ENCODE peak calls at places on chromosomes 3 and 15, in four cellular contexts. One of them, this sample, is unnamed.
A peak's percentile ranks its signal among the peaks of the same experiment; 100 is the strongest.

GRCh38 chr3:21750831-21751391 is at the start of gene ZNF385D:
- DNase-seq in uterus: peak; percentile 41
- DNase-seq in WERI-Rb-1: peak; percentile 67
- DNase-seq in testis: peak; percentile 75
- DNase-seq in this sample: peak; percentile 7

GRCh38 chr3:32374788-32375595 is 16.7 kb upstream of the CMTM7 start:
- DNase-seq in WERI-Rb-1: peak; percentile 59
- DNase-seq in testis: peak; percentile 86
- DNase-seq in uterus: peak; percentile 65
- DNase-seq in this sample: peak; percentile 47

GRCh38 chr3:7682822-7683229 is 818.8 kb upstream of the LMCD1 start:
- DNase-seq in testis: peak; percentile 57
- DNase-seq in uterus: no peak
- DNase-seq in WERI-Rb-1: no peak
- DNase-seq in this sample: no peak

GRCh38 chr15:70095387-70096214 is 2.1 kb downstream of the TLE3 start:
- DNase-seq in uterus: no peak
- DNase-seq in testis: peak; percentile 32
- DNase-seq in WERI-Rb-1: peak; percentile 57
- DNase-seq in this sample: no peak

GRCh38 chr3:61158676-61159075 is 92.6 kb downstream of the FHIT start:
- DNase-seq in testis: no peak
- DNase-seq in WERI-Rb-1: no peak
- DNase-seq in uterus: no peak
- DNase-seq in this sample: no peak

GRCh38 chr3:188974856-188975611 is 196.7 kb upstream of the TPRG1 start:
- DNase-seq in testis: no peak
- DNase-seq in WERI-Rb-1: no peak
- DNase-seq in uterus: peak; percentile 33
- DNase-seq in this sample: no peak

GRCh38 chr15:28456476-28457395 is 76.0 kb downstream of the GOLGA8G start:
- DNase-seq in uterus: no peak
- DNase-seq in testis: peak; percentile 16
- DNase-seq in WERI-Rb-1: peak; percentile 10
- DNase-seq in this sample: no peak

GRCh38 chr15:80750591-80750990 is 28.6 kb upstream of the CEMIP start:
- DNase-seq in WERI-Rb-1: no peak
- DNase-seq in testis: no peak
- DNase-seq in uterus: no peak
- DNase-seq in this sample: no peak

GRCh38 chr3:55988905-55989304 is 479.4 kb downstream of the ERC2 start:
- DNase-seq in uterus: no peak
- DNase-seq in WERI-Rb-1: no peak
- DNase-seq in testis: no peak
- DNase-seq in this sample: no peak

GRCh38 chr3:187015903-187016638 is 85.7 kb downstream of the ST6GAL1 start:
- DNase-seq in uterus: no peak
- DNase-seq in WERI-Rb-1: no peak
- DNase-seq in testis: no peak
- DNase-seq in this sample: no peak

GRCh38 chr15:69798481-69799315 is 299.0 kb downstream of the TLE3 start:
- DNase-seq in WERI-Rb-1: no peak
- DNase-seq in uterus: no peak
- DNase-seq in testis: no peak
- DNase-seq in this sample: no peak

GRCh38 chr3:69201658-69202057 is 79.3 kb upstream of the LMOD3 start:
- DNase-seq in uterus: no peak
- DNase-seq in testis: no peak
- DNase-seq in WERI-Rb-1: no peak
- DNase-seq in this sample: no peak

GRCh38 chr3:13025090-13025489 is 48.1 kb downstream of the IQSEC1 start:
- DNase-seq in WERI-Rb-1: no peak
- DNase-seq in testis: no peak
- DNase-seq in uterus: no peak
- DNase-seq in this sample: no peak

GRCh38 chr15:67524235-67524634 is 3.3 kb downstream of the C15orf61 start:
- DNase-seq in testis: no peak
- DNase-seq in uterus: no peak
- DNase-seq in WERI-Rb-1: no peak
- DNase-seq in this sample: no peak

GRCh38 chr15:98900382-98900781 is 107.2 kb downstream of the PGPEP1L start:
- DNase-seq in uterus: no peak
- DNase-seq in testis: peak; percentile 40
- DNase-seq in WERI-Rb-1: no peak
- DNase-seq in this sample: no peak
- H3K4me3 ChIP-seq in uterus: no peak overlapping the region
- H3K4me3 ChIP-seq in testis: no peak overlapping the region
- H3K4me3 ChIP-seq in WERI-Rb-1: no peak overlapping the region
- H3K4me3 ChIP-seq in this sample: no peak overlapping the region

GRCh38 chr3:5732081-5732480 is 544.6 kb downstream of the EDEM1 start:
- DNase-seq in WERI-Rb-1: no peak
- DNase-seq in uterus: no peak
- DNase-seq in testis: no peak
- DNase-seq in this sample: no peak

GRCh38 chr3:5731100-5731499 is 543.6 kb downstream of the EDEM1 start:
- DNase-seq in testis: peak; percentile 33
- DNase-seq in uterus: no peak
- DNase-seq in WERI-Rb-1: no peak
- DNase-seq in this sample: no peak

GRCh38 chr3:5726618-5727017 is 539.1 kb downstream of the EDEM1 start:
- DNase-seq in testis: no peak
- DNase-seq in uterus: no peak
- DNase-seq in WERI-Rb-1: no peak
- DNase-seq in this sample: no peak

GRCh38 chr3:5728085-5728484 is 540.6 kb downstream of the EDEM1 start:
- DNase-seq in testis: no peak
- DNase-seq in uterus: no peak
- DNase-seq in WERI-Rb-1: no peak
- DNase-seq in this sample: no peak

DNA sequence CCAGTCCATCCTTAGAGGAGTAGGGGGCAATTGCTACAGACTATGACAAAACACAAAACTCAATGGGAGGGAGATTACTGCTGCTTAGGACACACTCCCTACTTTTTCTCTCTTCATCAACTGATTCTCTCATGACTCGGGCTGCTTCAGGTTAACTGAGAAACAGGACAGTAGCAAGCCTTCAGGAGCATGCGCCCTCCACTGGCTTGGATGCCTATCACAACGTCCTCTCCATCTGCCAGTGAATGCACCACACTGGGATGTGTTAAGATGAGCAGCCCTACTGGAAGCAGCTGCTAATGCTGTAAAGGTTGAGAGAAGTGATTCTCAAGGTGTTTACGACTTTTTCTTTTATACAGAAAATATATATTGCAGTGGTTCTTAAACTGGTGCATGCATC is 542.3 kb downstream of the EDEM1 start:
- DNase-seq in testis: no peak
- DNase-seq in WERI-Rb-1: peak; percentile 8
- DNase-seq in uterus: no peak
- DNase-seq in this sample: no peak
- TF ChIP-seq CTCF in testis: no peak
- TF ChIP-seq CTCF in WERI-Rb-1: peak; percentile 22
- TF ChIP-seq CTCF in uterus: no peak
- TF ChIP-seq CTCF in this sample: no peak

GRCh38 chr3:109339186-109339585 is 1.8 kb upstream of the DPPA4 start:
- DNase-seq in WERI-Rb-1: no peak
- DNase-seq in testis: no peak
- DNase-seq in uterus: no peak
- DNase-seq in this sample: no peak
- H3K4me3 ChIP-seq in WERI-Rb-1: no peak overlapping the region
- H3K4me3 ChIP-seq in testis: no peak overlapping the region
- H3K4me3 ChIP-seq in uterus: no peak overlapping the region
- H3K4me3 ChIP-seq in this sample: no peak overlapping the region

GRCh38 chr15:64150236-64150578 is 1.3 kb upstream of the SNX22 start:
- DNase-seq in testis: no peak
- DNase-seq in WERI-Rb-1: no peak
- DNase-seq in uterus: no peak
- DNase-seq in this sample: no peak

GRCh38 chr15:64149424-64150235 is 1.9 kb upstream of the SNX22 start:
- DNase-seq in testis: no peak
- DNase-seq in uterus: no peak
- DNase-seq in WERI-Rb-1: peak; percentile 43
- DNase-seq in this sample: no peak

GRCh38 chr15:64153480-64154367 is 2.2 kb downstream of the SNX22 start:
- DNase-seq in uterus: peak; percentile 84
- DNase-seq in testis: peak; percentile 92
- DNase-seq in WERI-Rb-1: peak; percentile 92
- DNase-seq in this sample: peak; percentile 51

GRCh38 chr15:64152507-64153387 is 1.2 kb downstream of the SNX22 start:
- DNase-seq in testis: no peak
- DNase-seq in uterus: no peak
- DNase-seq in WERI-Rb-1: no peak
- DNase-seq in this sample: no peak

GRCh38 chr15:64151727-64152506 is at the start of gene SNX22:
- DNase-seq in uterus: no peak
- DNase-seq in testis: no peak
- DNase-seq in WERI-Rb-1: no peak
- DNase-seq in this sample: no peak
- TF ChIP-seq CTCF in uterus: no peak
- TF ChIP-seq CTCF in testis: no peak
- TF ChIP-seq CTCF in WERI-Rb-1: no peak
- TF ChIP-seq CTCF in this sample: no peak

GRCh38 chr3:173028351-173028750 is 112.7 kb downstream of the SPATA16 start:
- DNase-seq in uterus: no peak
- DNase-seq in WERI-Rb-1: no peak
- DNase-seq in testis: no peak
- DNase-seq in this sample: no peak
- H3K4me3 ChIP-seq in uterus: no peak overlapping the region
- H3K4me3 ChIP-seq in WERI-Rb-1: no peak overlapping the region
- H3K4me3 ChIP-seq in testis: no peak overlapping the region
- H3K4me3 ChIP-seq in this sample: no peak overlapping the region

DNA sequence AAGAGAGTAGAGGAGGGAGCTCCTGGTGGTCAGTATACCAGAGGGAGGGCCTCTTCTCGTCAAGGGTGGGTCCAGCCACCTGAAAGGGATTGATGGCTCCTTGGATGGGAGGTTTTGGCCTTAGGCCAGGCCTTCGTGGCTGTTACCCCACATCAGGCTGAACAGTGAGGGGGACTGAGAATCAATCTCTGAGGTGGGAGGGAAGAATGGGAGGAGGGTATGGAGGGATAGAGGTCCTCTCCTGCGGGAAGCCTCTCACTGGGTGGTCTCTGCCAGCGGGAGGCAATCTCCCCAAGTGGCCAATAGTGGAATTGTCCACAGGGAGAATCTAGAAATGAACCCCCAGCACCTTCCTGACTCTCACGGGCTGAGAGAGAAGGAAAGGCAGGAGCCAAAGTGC is 53.5 kb downstream of the BSN start:
- DNase-seq in WERI-Rb-1: no peak
- DNase-seq in testis: no peak
- DNase-seq in uterus: no peak
- DNase-seq in this sample: no peak
- TF ChIP-seq CTCF in WERI-Rb-1: peak; percentile 50
- TF ChIP-seq CTCF in testis: no peak
- TF ChIP-seq CTCF in uterus: no peak
- TF ChIP-seq CTCF in this sample: peak; percentile 49

GRCh38 chr3:195441051-195441450 is 1.8 kb downstream of the ACAP2 start:
- DNase-seq in WERI-Rb-1: no peak
- DNase-seq in testis: no peak
- DNase-seq in uterus: no peak
- DNase-seq in this sample: no peak

GRCh38 chr3:195438371-195438770 is 4.4 kb downstream of the ACAP2 start:
- DNase-seq in uterus: no peak
- DNase-seq in WERI-Rb-1: no peak
- DNase-seq in testis: no peak
- DNase-seq in this sample: no peak

GRCh38 chr3:195441971-195442572 is 748 bp downstream of the ACAP2 start:
- DNase-seq in testis: peak; percentile 68
- DNase-seq in WERI-Rb-1: peak; percentile 34
- DNase-seq in uterus: peak; percentile 32
- DNase-seq in this sample: no peak

GRCh38 chr3:195441476-195441970 is 1.3 kb downstream of the ACAP2 start:
- DNase-seq in WERI-Rb-1: no peak
- DNase-seq in testis: peak; percentile 30
- DNase-seq in uterus: no peak
- DNase-seq in this sample: no peak

GRCh38 chr3:195440379-195440778 is 2.4 kb downstream of the ACAP2 start:
- DNase-seq in testis: no peak
- DNase-seq in uterus: no peak
- DNase-seq in WERI-Rb-1: no peak
- DNase-seq in this sample: no peak
- H3K4me3 ChIP-seq in testis: no peak overlapping the region
- H3K4me3 ChIP-seq in uterus: no peak overlapping the region
- H3K4me3 ChIP-seq in WERI-Rb-1: no peak overlapping the region
- H3K4me3 ChIP-seq in this sample: peak overlapping the region; percentile 90

GRCh38 chr15:96213896-96214295 is 116.6 kb upstream of the NR2F2 start:
- DNase-seq in testis: no peak
- DNase-seq in uterus: no peak
- DNase-seq in WERI-Rb-1: no peak
- DNase-seq in this sample: no peak
- TF ChIP-seq CTCF in testis: no peak
- TF ChIP-seq CTCF in uterus: no peak
- TF ChIP-seq CTCF in WERI-Rb-1: no peak
- TF ChIP-seq CTCF in this sample: no peak

DNA sequence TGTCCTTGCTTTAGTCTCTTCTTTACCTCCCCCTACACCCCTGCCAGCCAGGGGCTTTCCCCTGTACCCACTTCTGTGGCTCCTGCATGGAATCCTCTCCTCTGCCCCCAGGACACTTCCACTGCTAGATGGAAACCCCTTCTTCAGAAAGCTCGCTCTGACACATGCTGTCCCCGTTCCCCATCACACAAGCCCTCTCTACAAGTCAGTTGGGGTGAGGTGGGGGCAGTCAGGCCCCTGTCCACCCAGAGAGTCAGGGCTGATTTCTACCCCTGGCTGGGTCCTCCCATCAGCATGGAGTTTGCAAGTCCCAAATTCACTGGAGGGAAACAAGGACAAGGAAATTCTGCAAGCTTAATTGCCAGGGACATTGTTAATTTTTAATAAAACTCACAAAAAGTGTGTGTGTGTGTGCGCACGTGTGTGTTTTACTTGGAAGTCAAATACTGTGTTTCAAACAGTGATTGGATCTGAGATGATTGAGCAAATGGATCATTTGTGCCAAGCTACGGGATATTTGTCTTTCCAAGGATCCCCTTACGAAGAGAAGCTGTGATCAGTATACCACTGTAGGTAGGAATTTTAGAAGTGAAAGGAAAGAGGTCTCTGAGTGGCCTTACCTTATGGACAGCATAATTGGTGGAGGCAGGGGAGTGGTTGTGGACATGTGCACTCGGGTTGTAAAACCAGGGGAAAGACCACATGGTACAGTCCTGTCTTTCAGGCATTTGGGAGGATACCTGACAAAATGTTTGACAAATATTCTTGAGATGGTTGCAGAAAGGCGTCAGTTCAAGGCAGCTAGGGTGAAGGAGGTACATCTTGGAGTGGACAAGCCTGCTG is 1.5 kb upstream of the AMOTL2 start:
- DNase-seq in uterus: no peak
- DNase-seq in testis: peak; percentile 9
- DNase-seq in WERI-Rb-1: no peak
- DNase-seq in this sample: no peak
- H3K4me3 ChIP-seq in uterus: no peak overlapping the region
- H3K4me3 ChIP-seq in testis: no peak overlapping the region
- H3K4me3 ChIP-seq in WERI-Rb-1: peak overlapping the region; percentile 57
- H3K4me3 ChIP-seq in this sample: peak overlapping the region; percentile 95

This sample was measured in HFF-Myc.